ENCODE peak calls at places on chromosome 7, in five cellular contexts. N is GM12878; Y is fibroblast of lung; C is CD8-positive, alpha-beta T cell; L is brain microvascular endothelial cell. F is an unnamed sample.

GRCh38 chr7:125279956-125280355 is 350.3 kb upstream of the POT1 start:
- DNase-seq in N (no peak), Y (no peak), C (no peak), L (no peak), F (no peak)

GRCh38 chr7:28018446-28018845 is 162.1 kb downstream of the JAZF1 start:
- DNase-seq in N (no peak), Y (peak; percentile 48), C (no peak), L (peak; percentile 16), F (no peak)

GRCh38 chr7:73707045-73707631 is 12.3 kb downstream of the STX1A start:
- DNase-seq in N (no peak), Y (no peak), C (no peak), L (peak; percentile 20), F (peak; percentile 60)

GRCh38 chr7:46600340-46600739 is 679.3 kb upstream of the IGFBP3 start:
- DNase-seq in N (no peak), Y (peak; percentile 2), C (no peak), L (no peak), F (peak; percentile 71)

GRCh38 chr7:56007167-56007652 is 42.8 kb downstream of the NIPSNAP2 start:
- DNase-seq in N (no peak), Y (no peak), C (no peak), L (no peak), F (no peak)

GRCh38 chr7:102992820-102993531 is 80.2 kb downstream of the LRRC17 start:
- DNase-seq in N (no peak), Y (peak; percentile 98), C (no peak), L (peak; percentile 96), F (no peak)

GRCh38 chr7:229184-229964 is 37.0 kb downstream of the FAM20C start:
- DNase-seq in N (no peak), Y (peak; percentile 99), C (no peak), L (peak; percentile 52), F (peak; percentile 94)

GRCh38 chr7:116173051-116174028 is 37.0 kb upstream of the TES start:
- DNase-seq in N (no peak), Y (peak; percentile 59), C (peak; percentile 16), L (no peak), F (no peak)

GRCh38 chr7:124722292-124722691 is 43.3 kb downstream of the GPR37 start:
- DNase-seq in N (no peak), Y (peak; percentile 53), C (no peak), L (no peak), F (no peak)

GRCh38 chr7:128243273-128243672 is 2.2 kb downstream of the LEP start:
- DNase-seq in N (no peak), Y (no peak), C (no peak), L (no peak), F (no peak)

GRCh38 chr7:34748244-34749039 is 90.4 kb downstream of the NPSR1 start:
- DNase-seq in N (no peak), Y (peak; percentile 71), C (no peak), L (peak; percentile 64), F (no peak)

GRCh38 chr7:13850185-13850752 is 139.2 kb downstream of the ETV1 start:
- DNase-seq in N (peak; percentile 9), Y (peak; percentile 99), C (peak; percentile 65), L (peak; percentile 94), F (no peak)

GRCh38 chr7:140696679-140697446 is at the start of gene NDUFB2:
- DNase-seq in N (peak; percentile 57), Y (peak; percentile 82), C (peak; percentile 66), L (peak; percentile 68), F (peak; percentile 80)

GRCh38 chr7:127824682-127825081 is 172.7 kb downstream of the SND1 start:
- DNase-seq in N (no peak), Y (peak; percentile 62), C (no peak), L (no peak), F (no peak)

GRCh38 chr7:35800718-35801391 is at the start of gene SEPTIN7:
- DNase-seq in N (peak; percentile 97), Y (peak; percentile 98), C (peak; percentile 99), L (peak; percentile 97), F (peak; percentile 100)

GRCh38 chr7:2715341-2716231 is 27.6 kb downstream of the AMZ1 start:
- DNase-seq in N (no peak), Y (no peak), C (peak; percentile 58), L (peak; percentile 30), F (no peak)
- H3K27ac ChIP-seq in N (peak overlapping the region; percentile 43), Y (no peak overlapping the region), C (no peak overlapping the region), L (no peak overlapping the region), F (no peak overlapping the region)

DNA sequence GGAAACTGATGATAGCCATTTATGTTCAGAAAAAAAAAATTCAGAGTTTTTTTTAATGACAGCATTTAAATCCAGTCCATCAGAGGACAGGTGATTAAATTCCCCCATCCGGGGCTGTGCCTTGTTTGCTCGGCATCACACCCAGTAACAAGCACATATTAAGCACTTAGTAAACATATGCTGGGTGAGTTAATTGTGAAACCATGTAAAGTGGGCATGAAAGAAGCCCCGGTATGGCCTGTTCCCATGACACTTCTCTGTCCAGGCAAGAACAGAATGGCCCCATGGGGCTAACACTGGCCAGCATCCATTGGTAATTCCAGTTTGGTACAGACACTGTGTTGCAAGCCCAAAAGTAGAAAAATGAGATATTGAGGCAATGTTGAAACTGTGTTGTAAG is 220.8 kb upstream of the RNF32 start:
- DNase-seq in N (no peak), Y (no peak), C (no peak), L (no peak), F (no peak)
- TF ChIP-seq CTCF in N (no peak), Y (no peak), C (no peak), L (no peak), F (no peak)

GRCh38 chr7:137689761-137690160 is 157.0 kb downstream of the DGKI start:
- DNase-seq in N (no peak), Y (no peak), C (no peak), L (no peak), F (no peak)

GRCh38 chr7:137684776-137685175 is 162.0 kb downstream of the DGKI start:
- DNase-seq in N (no peak), Y (no peak), C (no peak), L (no peak), F (no peak)

GRCh38 chr7:137685439-137686164 is 161.2 kb downstream of the DGKI start:
- DNase-seq in N (no peak), Y (peak; percentile 16), C (no peak), L (no peak), F (no peak)

GRCh38 chr7:137690635-137691034 is 156.1 kb downstream of the DGKI start:
- DNase-seq in N (no peak), Y (no peak), C (no peak), L (no peak), F (no peak)

DNA sequence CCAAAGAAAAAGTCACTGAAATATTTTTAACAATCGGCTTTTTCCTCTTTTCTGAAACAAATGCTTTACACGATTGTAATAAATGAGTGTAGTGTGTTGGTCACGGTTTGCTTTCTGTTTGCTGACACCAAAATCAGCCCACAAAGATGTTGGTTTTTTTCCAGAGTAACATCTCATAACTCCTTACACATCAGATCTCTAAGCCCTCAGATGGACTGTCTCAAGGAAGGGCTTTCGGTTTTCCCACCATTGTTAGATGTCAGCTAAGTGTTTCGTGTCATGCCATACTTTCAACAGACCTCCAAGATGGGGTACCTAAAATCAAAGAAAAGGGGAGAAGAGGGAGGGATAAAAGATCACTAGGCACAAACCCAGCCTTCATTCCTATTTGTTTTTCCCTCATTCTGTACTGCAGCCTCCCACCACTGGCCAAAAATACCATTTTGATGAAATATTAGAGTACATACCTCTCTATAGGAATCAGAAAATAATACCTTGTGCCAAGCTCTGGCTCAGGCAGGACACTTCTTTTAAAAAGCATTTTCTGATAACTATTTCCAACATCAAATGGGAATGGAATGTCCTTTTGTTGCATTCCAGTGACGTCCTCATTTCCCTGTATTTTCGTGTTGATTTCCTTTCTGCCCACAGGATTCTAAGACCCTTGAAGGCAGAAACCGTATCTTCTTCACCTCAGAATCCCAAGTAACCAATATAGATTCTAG is 159.1 kb downstream of the DGKI start:
- DNase-seq in N (no peak), Y (peak; percentile 93), C (no peak), L (peak; percentile 66), F (no peak)
- H3K27ac ChIP-seq in N (no peak overlapping the region), Y (no peak overlapping the region), C (no peak overlapping the region), L (peak overlapping the region; percentile 68), F (no peak overlapping the region)

GRCh38 chr7:90298145-90299038 is 22.7 kb downstream of the FAM237B start:
- DNase-seq in N (no peak), Y (peak; percentile 74), C (no peak), L (peak; percentile 65), F (no peak)
- TF ChIP-seq CTCF in N (peak; percentile 72), Y (peak; percentile 82), C (no peak), L (peak; percentile 82), F (peak; percentile 35)

GRCh38 chr7:130896051-130896881 is 162.3 kb upstream of the KLF14 start:
- DNase-seq in N (no peak), Y (peak; percentile 44), C (no peak), L (no peak), F (no peak)
- H3K27ac ChIP-seq in N (no peak overlapping the region), Y (peak overlapping the region; percentile 86), C (no peak overlapping the region), L (peak overlapping the region; percentile 67), F (peak overlapping the region; percentile 82)

GRCh38 chr7:81445462-81445861 is 324.4 kb downstream of the HGF start:
- DNase-seq in N (no peak), Y (no peak), C (no peak), L (no peak), F (no peak)

GRCh38 chr7:81446212-81446611 is 323.6 kb downstream of the HGF start:
- DNase-seq in N (no peak), Y (no peak), C (no peak), L (no peak), F (no peak)

GRCh38 chr7:81441750-81442149 is 328.1 kb downstream of the HGF start:
- DNase-seq in N (no peak), Y (no peak), C (no peak), L (no peak), F (no peak)

GRCh38 chr7:81449105-81449504 is 320.7 kb downstream of the HGF start:
- DNase-seq in N (no peak), Y (no peak), C (no peak), L (no peak), F (no peak)

DNA sequence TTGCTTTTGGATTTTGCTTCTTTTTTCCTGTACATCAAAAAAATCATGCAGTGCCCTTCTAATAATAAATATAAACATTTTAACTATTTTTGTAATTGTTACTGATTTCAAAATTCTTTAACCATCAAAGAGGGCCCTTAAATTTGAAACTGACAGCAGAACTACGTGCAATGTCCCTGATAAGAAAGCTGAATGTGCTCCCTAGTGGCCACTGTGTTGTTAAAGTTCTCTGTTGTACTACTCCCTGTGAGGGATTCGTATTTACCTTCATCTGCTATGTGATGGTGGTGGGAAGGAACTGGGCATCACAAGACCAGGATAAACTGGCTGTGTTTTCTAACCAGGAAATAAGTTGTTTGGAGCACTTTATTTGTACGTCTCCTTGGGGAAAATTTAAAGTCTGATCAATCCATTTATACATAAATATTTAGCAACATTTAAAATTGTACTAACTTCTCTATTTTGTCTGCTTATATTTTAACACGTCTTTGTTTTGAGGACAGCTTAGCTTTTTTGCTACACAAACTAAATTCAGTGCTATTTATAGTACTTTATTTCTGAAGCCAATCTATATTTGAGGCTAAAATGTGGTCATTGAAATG is 322.4 kb downstream of the HGF start:
- DNase-seq in N (no peak), Y (peak; percentile 65), C (no peak), L (peak; percentile 61), F (no peak)
- TF ChIP-seq CTCF in N (no peak), Y (peak; percentile 63), C (no peak), L (peak; percentile 72), F (no peak)

DNA sequence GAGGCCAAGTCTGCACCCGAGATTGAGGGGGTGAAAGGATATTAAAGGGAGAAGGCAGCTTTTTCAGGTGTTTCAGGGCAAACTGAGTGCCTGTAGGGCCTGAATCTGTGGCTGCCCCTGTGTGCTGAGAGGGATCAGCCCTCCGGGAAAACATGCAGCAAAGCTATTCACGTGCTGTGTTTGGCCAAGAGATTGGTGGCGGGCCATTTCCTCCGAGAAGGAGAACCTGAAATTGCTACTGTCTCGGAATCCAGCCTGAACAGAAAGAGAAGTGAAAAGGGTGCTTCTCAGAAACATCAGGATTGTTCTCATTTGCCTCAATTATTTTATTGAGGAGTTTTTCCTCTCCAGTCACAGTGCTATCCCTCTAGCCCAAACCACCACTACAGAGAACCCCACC is 16.0 kb downstream of the GIMAP5 start:
- DNase-seq in N (no peak), Y (no peak), C (no peak), L (no peak), F (no peak)
- H3K27ac ChIP-seq in N (no peak overlapping the region), Y (no peak overlapping the region), C (no peak overlapping the region), L (no peak overlapping the region), F (no peak overlapping the region)